ENCODE peak calls at places on chromosomes 3 and 15, in seven cellular contexts. R is mesenchymal stem cell, U is lower lobe of right lung, Q is brain microvascular endothelial cell, P is Peyer's patch, V is fibroblast of lung, Z is thoracic aorta. A is an unnamed sample.

GRCh38 chr15:98799461-98799971 is 151.2 kb downstream of the IGF1R start:
- DNase-seq in R (peak), U (peak), Q (no peak), P (no peak), V (no peak), Z (no peak), A (peak)

GRCh38 chr3:25604107-25604805 is 60.5 kb downstream of the TOP2B start:
- DNase-seq in R (peak), U (no peak), Q (peak), P (no peak), V (peak), Z (no peak), A (no peak)

GRCh38 chr15:58038426-58039106 is 26.9 kb downstream of the ALDH1A2 start:
- DNase-seq in R (no peak), U (no peak), Q (peak), P (no peak), V (peak), Z (no peak), A (peak)

GRCh38 chr3:40994611-40995010 is 204.7 kb upstream of the CTNNB1 start:
- DNase-seq in R (peak), U (no peak), Q (no peak), P (no peak), V (no peak), Z (no peak), A (peak)

GRCh38 chr15:68650901-68651709 is 72.3 kb downstream of the CORO2B start:
- DNase-seq in R (peak), U (peak), Q (no peak), P (peak), V (no peak), Z (no peak), A (no peak)

GRCh38 chr3:4351164-4351855 is 48.1 kb downstream of the SETMAR start:
- DNase-seq in R (peak), U (no peak), Q (peak), P (no peak), V (peak), Z (no peak), A (no peak)

GRCh38 chr3:14319654-14320182 is 82.7 kb upstream of the SLC6A6 start:
- DNase-seq in R (peak), U (no peak), Q (peak), P (peak), V (peak), Z (no peak), A (peak)

GRCh38 chr3:156132313-156132712 is 11.9 kb downstream of the KCNAB1 start:
- DNase-seq in R (no peak), U (no peak), Q (no peak), P (no peak), V (no peak), Z (no peak), A (no peak)

GRCh38 chr3:122105626-122106025 is 50.5 kb downstream of the CD86 start:
- DNase-seq in R (no peak), U (no peak), Q (no peak), P (no peak), V (no peak), Z (no peak), A (no peak)

GRCh38 chr3:151468284-151468917 is 7.5 kb upstream of the IGSF10 start:
- DNase-seq in R (peak), U (no peak), Q (peak), P (peak), V (peak), Z (no peak), A (peak)

GRCh38 chr3:128794788-128795649 is 69.0 kb downstream of the RAB7A start:
- DNase-seq in R (peak), U (no peak), Q (peak), P (peak), V (peak), Z (no peak), A (peak)

GRCh38 chr15:61871926-61872522 is 188.2 kb downstream of the VPS13C start:
- DNase-seq in R (peak), U (no peak), Q (no peak), P (no peak), V (peak), Z (no peak), A (no peak)

GRCh38 chr3:122415104-122415744 is 638 bp downstream of the WDR5B start:
- DNase-seq in R (peak), U (no peak), Q (peak), P (peak), V (peak), Z (no peak), A (peak)

GRCh38 chr3:33636125-33636855 is 81.8 kb downstream of the CLASP2 start:
- DNase-seq in R (peak), U (no peak), Q (peak), P (no peak), V (peak), Z (no peak), A (peak)

GRCh38 chr3:53250453-53250852 is 5.4 kb downstream of the TKT start:
- DNase-seq in R (no peak), U (no peak), Q (no peak), P (no peak), V (no peak), Z (no peak), A (no peak)
- H3K27ac ChIP-seq in R (no peak), U (peak), Q (no peak), P (no peak), V (no peak), Z (no peak), A (no peak)

GRCh38 chr15:49898575-49899283 is 220.3 kb downstream of the ATP8B4 start:
- DNase-seq in R (peak), U (no peak), Q (no peak), P (no peak), V (no peak), Z (no peak), A (no peak)

GRCh38 chr15:49900036-49900435 is 219.0 kb downstream of the ATP8B4 start:
- DNase-seq in R (peak), U (no peak), Q (no peak), P (no peak), V (peak), Z (no peak), A (no peak)

GRCh38 chr15:49901867-49902775 is 216.9 kb downstream of the ATP8B4 start:
- DNase-seq in R (peak), U (no peak), Q (peak), P (no peak), V (peak), Z (no peak), A (no peak)

GRCh38 chr15:49902791-49903481 is 216.1 kb downstream of the ATP8B4 start:
- DNase-seq in R (peak), U (no peak), Q (peak), P (no peak), V (peak), Z (no peak), A (no peak)

DNA sequence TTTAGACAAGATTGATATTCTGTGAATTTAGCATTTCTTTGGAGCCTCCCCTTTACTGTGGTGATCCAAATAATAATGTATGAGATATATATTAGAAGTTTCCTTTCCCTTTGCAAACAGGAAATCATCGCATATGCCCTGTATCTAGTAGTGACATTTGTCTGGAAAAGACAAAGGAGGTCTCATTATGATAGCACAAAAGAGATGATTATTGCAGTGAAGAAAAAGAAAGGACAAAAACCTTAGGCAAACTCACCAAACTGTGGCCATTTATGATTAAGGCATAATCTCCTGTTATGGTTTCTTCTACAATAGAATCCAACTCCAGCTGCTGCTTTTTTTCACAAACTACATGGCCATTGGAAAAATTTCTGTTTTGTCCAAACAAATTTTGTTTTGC is 218.2 kb downstream of the ATP8B4 start:
- DNase-seq in R (no peak), U (no peak), Q (no peak), P (no peak), V (no peak), Z (no peak), A (no peak)
- H3K27ac ChIP-seq in R (no peak), U (no peak), Q (no peak), P (no peak), V (no peak), Z (peak), A (no peak)

GRCh38 chr3:116040152-116040551 is 405.1 kb downstream of the LSAMP start:
- DNase-seq in R (no peak), U (no peak), Q (no peak), P (no peak), V (no peak), Z (no peak), A (no peak)

GRCh38 chr3:116037954-116038911 is 407.1 kb downstream of the LSAMP start:
- DNase-seq in R (no peak), U (no peak), Q (no peak), P (no peak), V (no peak), Z (no peak), A (no peak)

GRCh38 chr3:116034797-116035196 is 410.5 kb downstream of the LSAMP start:
- DNase-seq in R (no peak), U (no peak), Q (no peak), P (no peak), V (no peak), Z (no peak), A (no peak)

GRCh38 chr3:116034071-116034470 is 410.8 kb downstream of the GAP43 start:
- DNase-seq in R (no peak), U (no peak), Q (no peak), P (no peak), V (no peak), Z (no peak), A (no peak)

GRCh38 chr3:116038968-116039950 is 406.0 kb downstream of the LSAMP start:
- DNase-seq in R (peak), U (no peak), Q (no peak), P (no peak), V (peak), Z (no peak), A (peak)
- H3K27ac ChIP-seq in R (no peak), U (no peak), Q (no peak), P (no peak), V (no peak), Z (no peak), A (no peak)

DNA sequence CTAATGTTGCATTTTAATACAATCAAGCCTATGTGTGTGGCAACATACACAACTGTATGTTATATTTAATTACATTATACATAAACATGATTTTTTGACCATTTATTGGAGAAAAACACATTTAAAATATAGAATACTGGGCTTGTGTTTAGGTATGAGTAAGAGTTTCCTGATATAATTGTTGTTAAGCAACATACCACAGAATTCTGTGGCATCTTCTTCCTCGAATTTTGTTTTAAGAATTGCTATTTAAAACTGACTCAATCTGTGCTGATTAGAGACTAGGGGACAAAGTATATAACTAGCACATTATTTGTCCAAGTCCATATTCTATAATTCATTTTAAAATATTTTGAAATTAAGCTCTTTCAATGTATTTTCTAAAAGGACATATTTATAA is 376.8 kb upstream of the THBS1 start:
- DNase-seq in R (no peak), U (no peak), Q (no peak), P (no peak), V (no peak), Z (no peak), A (no peak)
- H3K27ac ChIP-seq in R (no peak), U (no peak), Q (no peak), P (no peak), V (no peak), Z (no peak), A (peak)

DNA sequence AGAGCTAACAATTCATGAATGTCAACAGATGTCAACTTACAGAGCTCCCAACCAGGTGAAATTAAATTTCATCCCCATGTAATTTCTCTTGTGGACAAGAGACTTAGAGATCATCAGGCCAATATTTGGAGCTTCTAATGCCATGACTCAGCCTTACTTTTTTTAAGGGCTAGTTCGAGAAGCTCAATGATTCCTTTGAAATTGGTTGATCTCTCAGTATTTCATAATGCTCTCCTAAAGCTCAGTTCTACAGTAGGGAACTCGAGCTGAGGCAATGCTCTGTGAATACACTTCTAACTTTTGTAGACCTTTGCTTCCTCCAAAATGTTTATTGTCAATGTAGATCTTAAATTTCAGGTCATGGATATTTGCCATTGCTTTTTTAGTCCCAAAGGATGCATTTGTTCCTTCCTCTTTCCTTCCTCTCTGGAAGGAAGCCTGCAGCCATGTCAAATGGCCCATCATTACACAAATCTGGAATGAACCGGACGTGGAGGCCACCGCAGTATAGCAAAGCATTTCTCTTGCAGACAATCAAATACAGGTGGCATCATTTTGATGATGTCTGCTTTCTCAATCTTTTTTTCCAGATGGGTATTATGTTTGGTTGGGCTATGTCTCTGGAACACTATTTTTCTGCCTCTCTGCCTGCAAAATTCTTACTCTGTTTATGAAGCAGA is 28.3 kb downstream of the STARD5 start:
- DNase-seq in R (no peak), U (no peak), Q (no peak), P (peak), V (no peak), Z (no peak), A (no peak)
- H3K27ac ChIP-seq in R (no peak), U (peak), Q (no peak), P (peak), V (no peak), Z (no peak), A (no peak)

GRCh38 chr3:105722943-105723556 is 145.8 kb downstream of the CBLB start:
- DNase-seq in R (no peak), U (no peak), Q (no peak), P (no peak), V (no peak), Z (no peak), A (no peak)
- H3K27ac ChIP-seq in R (no peak), U (no peak), Q (no peak), P (no peak), V (no peak), Z (no peak), A (no peak)

DNA sequence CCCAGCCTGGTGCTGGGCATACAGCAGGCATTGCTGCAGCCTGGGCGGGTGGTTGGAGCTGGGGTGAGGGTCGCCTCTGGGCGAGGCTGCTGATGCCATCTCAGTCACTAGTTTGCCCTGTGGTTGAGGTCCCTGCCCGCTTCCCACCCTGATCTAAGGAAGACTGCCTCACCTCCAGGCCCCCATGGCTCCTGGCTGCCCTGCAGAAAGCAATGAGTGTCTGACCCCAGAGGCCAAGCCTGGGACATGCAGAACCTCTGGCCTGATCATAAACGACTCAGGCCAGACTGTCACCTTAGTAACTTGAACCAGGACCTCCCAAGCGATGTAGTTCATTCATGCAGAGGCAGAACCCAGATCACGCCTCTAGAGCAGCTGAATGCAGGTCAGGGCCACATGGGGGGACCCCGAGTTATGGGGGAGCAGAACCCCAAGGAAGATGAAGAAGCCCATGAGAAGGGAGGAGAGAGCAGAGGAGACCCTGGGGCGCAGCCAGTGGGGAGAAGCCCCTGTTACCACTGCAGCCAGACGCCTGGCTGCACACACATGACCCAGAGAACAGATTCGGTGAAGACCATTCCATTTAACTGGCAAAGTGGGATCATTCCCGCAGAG is 213.9 kb downstream of the TBC1D2B start:
- DNase-seq in R (no peak), U (no peak), Q (no peak), P (no peak), V (no peak), Z (no peak), A (no peak)
- H3K27ac ChIP-seq in R (no peak), U (no peak), Q (no peak), P (no peak), V (no peak), Z (no peak), A (no peak)

DNA sequence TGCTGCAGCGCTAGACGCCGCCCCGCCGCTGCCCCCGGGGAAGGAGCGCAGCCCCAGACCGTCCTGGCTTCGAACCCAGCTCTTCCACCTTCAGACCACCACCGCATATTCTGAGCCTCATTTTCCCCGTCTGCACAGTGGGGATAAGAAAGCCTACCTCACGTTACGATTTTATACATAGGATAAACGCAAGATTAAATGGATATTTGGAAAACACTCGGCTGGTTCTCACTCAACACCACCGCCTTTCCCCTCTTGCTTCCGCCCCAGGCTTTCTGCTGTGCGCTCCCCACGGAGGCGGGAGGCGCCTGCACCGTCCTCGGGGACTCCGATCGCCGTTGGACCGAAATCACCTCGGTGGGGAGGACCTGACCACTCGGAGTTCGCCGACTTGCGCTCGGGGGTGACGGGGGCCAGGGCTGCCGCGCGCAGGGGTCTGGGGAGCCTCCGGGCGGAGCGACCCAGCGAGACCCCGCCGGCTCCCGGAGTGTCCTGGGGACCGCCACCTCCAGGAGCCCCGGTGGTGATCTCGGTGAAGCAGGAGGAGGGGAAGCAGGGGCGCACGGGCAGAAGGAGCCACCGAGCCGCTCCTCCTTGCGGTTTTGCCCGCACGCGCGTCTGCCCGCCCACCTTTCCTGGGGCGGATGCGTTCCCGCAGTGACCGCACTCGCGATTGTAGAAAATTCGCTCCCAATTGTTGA is 4.0 kb downstream of the FBXL22 start:
- DNase-seq in R (peak), U (peak), Q (peak), P (peak), V (no peak), Z (no peak), A (no peak)
- H3K27ac ChIP-seq in R (peak), U (peak), Q (peak), P (peak), V (peak), Z (peak), A (peak)

DNA sequence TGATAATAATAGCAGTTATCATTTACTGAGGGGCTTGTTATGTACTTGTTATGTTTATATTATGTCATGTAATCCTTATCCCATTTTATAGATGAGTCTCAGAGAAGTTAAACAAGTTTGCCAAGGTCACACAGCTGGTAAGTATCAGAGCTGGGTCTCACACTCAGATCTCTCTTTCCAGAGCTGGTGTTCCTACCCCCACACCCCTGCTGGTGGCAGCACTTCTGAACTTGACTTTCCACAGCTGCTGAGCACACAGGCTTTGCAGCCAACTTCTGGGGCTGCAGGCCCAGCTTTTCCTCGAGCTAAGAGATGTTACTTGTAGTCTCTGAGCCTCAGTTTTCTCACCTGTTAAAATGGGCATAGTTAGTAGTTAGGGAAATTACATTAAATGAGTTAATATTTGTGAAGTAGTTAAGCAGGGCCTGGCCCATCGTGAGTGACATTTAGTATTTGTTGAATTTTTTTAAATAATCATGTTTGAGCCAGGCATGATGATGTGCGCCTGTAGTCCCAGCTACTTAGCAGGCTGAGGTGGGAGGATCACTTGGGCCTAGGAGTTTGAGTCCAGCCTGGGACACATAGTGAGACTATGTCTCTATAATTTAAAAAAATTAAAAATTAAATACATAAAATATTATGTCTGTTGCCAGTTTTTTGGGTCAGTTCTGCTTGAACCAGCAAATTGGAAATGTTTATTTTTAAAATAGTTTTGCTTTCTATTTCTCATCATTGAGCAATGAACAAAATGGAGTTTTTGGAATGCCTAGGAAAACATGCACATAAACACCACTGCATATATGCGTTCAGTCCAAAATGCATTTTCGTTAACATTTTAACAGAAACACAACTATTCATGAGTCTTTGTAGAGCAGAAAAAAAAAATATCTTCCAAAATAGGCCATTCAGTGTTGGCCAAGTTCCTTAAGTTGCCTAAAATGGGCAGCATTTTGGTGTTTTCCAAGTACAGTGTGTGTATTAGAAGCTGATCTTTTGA is 87.3 kb downstream of the SMAD6 start:
- DNase-seq in R (peak), U (no peak), Q (peak), P (peak), V (peak), Z (no peak), A (no peak)
- H3K27ac ChIP-seq in R (no peak), U (no peak), Q (no peak), P (peak), V (peak), Z (peak), A (no peak)

A was measured in foreskin keratinocyte.